ENCODE peak calls at places on chromosomes 16 and 17, in four cellular contexts. S, W, Q and D are unnamed samples.
A peak's percentile ranks its signal among the peaks of the same experiment; 100 is the strongest.

GRCh38 chr17:27602721-27603445 is 28.1 kb upstream of the LGALS9 start:
- DNase-seq in S (peak; percentile 73), W (peak; percentile 73), Q (peak; percentile 61), D (peak; percentile 70)

GRCh38 chr16:3609895-3610697 is 1.3 kb downstream of the SLX4 start:
- DNase-seq in W (no peak), S (no peak), Q (no peak), D (no peak)

GRCh38 chr16:81719993-81720392 is 59.1 kb upstream of the PLCG2 start:
- DNase-seq in W (no peak), S (no peak), Q (no peak), D (no peak)

GRCh38 chr17:51734462-51734861 is 424.1 kb downstream of the CA10 start:
- DNase-seq in S (no peak), Q (no peak), W (no peak), D (peak; percentile 40)

GRCh38 chr17:74972107-74972972 is at the start of gene HID1:
- DNase-seq in W (peak; percentile 61), S (peak; percentile 85), Q (peak; percentile 70), D (peak; percentile 86)

GRCh38 chr17:2883544-2884203 is 87.4 kb downstream of the RAP1GAP2 start:
- DNase-seq in S (no peak), Q (no peak), W (peak; percentile 70), D (no peak)

GRCh38 chr17:48747445-48748363 is 19.2 kb upstream of the HOXB13 start:
- DNase-seq in W (no peak), Q (no peak), S (no peak), D (no peak)

GRCh38 chr16:28067604-28068382 is 4.3 kb upstream of the GSG1L start:
- DNase-seq in Q (no peak), S (no peak), W (no peak), D (no peak)

GRCh38 chr17:47850692-47851573 is at the start of gene SP6:
- DNase-seq in W (peak; percentile 89), S (peak; percentile 51), Q (peak; percentile 56), D (peak; percentile 71)

GRCh38 chr16:49890876-49891275 is 35.0 kb upstream of the ZNF423 start:
- DNase-seq in S (no peak), Q (no peak), W (no peak), D (no peak)

GRCh38 chr17:9072626-9073339 is 51.5 kb downstream of the NTN1 start:
- DNase-seq in W (no peak), Q (no peak), S (no peak), D (peak; percentile 91)

GRCh38 chr16:74035816-74036215 is 260.8 kb upstream of the PSMD7 start:
- DNase-seq in S (no peak), W (no peak), Q (no peak), D (no peak)

GRCh38 chr17:45719335-45720071 is 64.6 kb upstream of the CRHR1 start:
- DNase-seq in S (no peak), Q (no peak), W (no peak), D (no peak)

GRCh38 chr16:65988019-65988418 is 378.5 kb upstream of the CDH5 start:
- DNase-seq in Q (no peak), W (peak; percentile 18), S (no peak), D (no peak)

GRCh38 chr17:5135726-5136579 is 20.1 kb downstream of the USP6 start:
- DNase-seq in Q (no peak), S (no peak), W (no peak), D (no peak)

GRCh38 chr17:36641331-36641876 is 40.0 kb downstream of the MRM1 start:
- DNase-seq in Q (no peak), W (no peak), S (no peak), D (no peak)

GRCh38 chr17:80880650-80880989 is 111.0 kb upstream of the CHMP6 start:
- DNase-seq in S (no peak), Q (no peak), W (no peak), D (peak; percentile 24)

GRCh38 chr16:66522816-66523590 is 26.9 kb downstream of the TK2 start:
- DNase-seq in Q (no peak), W (no peak), S (no peak), D (no peak)

GRCh38 chr17:79109584-79109983 is 35.0 kb downstream of the ENGASE start:
- DNase-seq in Q (no peak), W (no peak), S (no peak), D (no peak)

GRCh38 chr17:59093702-59094231 is 12.9 kb downstream of the TRIM37 start:
- DNase-seq in S (no peak), W (peak; percentile 24), Q (no peak), D (peak; percentile 56)

GRCh38 chr17:10772425-10773380 is 31.2 kb downstream of the TMEM238L start:
- DNase-seq in Q (no peak), S (no peak), W (no peak), D (no peak)

GRCh38 chr17:69573396-69573795 is 158.9 kb downstream of the MAP2K6 start:
- DNase-seq in Q (no peak), S (no peak), W (no peak), D (no peak)

GRCh38 chr17:82049521-82049971 is 2.1 kb downstream of the RFNG start:
- DNase-seq in S (no peak), Q (no peak), W (peak; percentile 5), D (peak; percentile 51)

GRCh38 chr17:45127583-45128300 is 4.6 kb downstream of the PLCD3 start:
- DNase-seq in S (no peak), Q (no peak), W (peak; percentile 73), D (peak; percentile 88)

GRCh38 chr16:78931267-78932060 is 669.1 kb downstream of the MAF start:
- DNase-seq in W (no peak), S (no peak), Q (no peak), D (no peak)

GRCh38 chr16:12515346-12515745 is 288.3 kb downstream of the CPPED1 start:
- DNase-seq in Q (no peak), W (no peak), S (no peak), D (no peak)

GRCh38 chr17:41103896-41104295 is 1.3 kb upstream of the KRTAP4-9 start:
- DNase-seq in S (no peak), Q (no peak), W (no peak), D (no peak)